ENCODE peak calls at places on chromosomes 11 and 22, in eight cellular contexts. A, X, R, F, P, E, G and U are unnamed samples.

GRCh38 chr11:75303544-75304224 is 47.8 kb downstream of the ARRB1 start:
- DNase-seq in F (no peak), G (no peak), X (no peak), P (no peak), E (no peak), A (peak; percentile 19), R (peak; percentile 54), U (peak; percentile 6)

GRCh38 chr22:38468761-38469305 is 937 bp downstream of the KDELR3 start:
- DNase-seq in F (no peak), X (no peak), G (no peak), E (no peak), P (no peak), R (no peak), A (no peak), U (no peak)

GRCh38 chr22:39388261-39389011 is 11.1 kb upstream of the TAB1 start:
- DNase-seq in P (peak; percentile 61), X (peak; percentile 35), G (peak; percentile 92), E (no peak), F (peak; percentile 96), R (peak; percentile 64), A (no peak), U (peak; percentile 57)

GRCh38 chr11:117705866-117706265 is 91.2 kb downstream of the DSCAML1 start:
- DNase-seq in P (no peak), R (no peak), F (no peak), E (no peak), A (no peak), X (no peak), G (no peak), U (no peak)

GRCh38 chr22:50698546-50698945 is 25.9 kb downstream of the SHANK3 start:
- DNase-seq in P (no peak), R (no peak), E (no peak), A (no peak), F (peak; percentile 10), X (no peak), G (no peak), U (no peak)

GRCh38 chr11:108018708-108019107 is 10.0 kb downstream of the CUL5 start:
- DNase-seq in R (no peak), E (no peak), A (no peak), P (no peak), G (no peak), X (no peak), F (no peak), U (no peak)

GRCh38 chr11:123751777-123752176 is 2.5 kb downstream of the OR6X1 start:
- DNase-seq in R (no peak), E (no peak), A (no peak), P (no peak), X (no peak), G (no peak), F (no peak), U (no peak)

GRCh38 chr11:87260811-87261210 is 223.1 kb downstream of the TMEM135 start:
- DNase-seq in X (peak; percentile 44), P (no peak), R (no peak), G (no peak), E (no peak), A (no peak), F (no peak), U (no peak)

GRCh38 chr11:79453617-79454016 is 12.8 kb upstream of the TENM4 start:
- DNase-seq in P (no peak), F (no peak), G (no peak), A (no peak), E (no peak), X (no peak), R (no peak), U (no peak)

GRCh38 chr22:38733329-38734202 is 22.2 kb downstream of the SUN2 start:
- DNase-seq in X (no peak), F (peak; percentile 72), G (peak; percentile 27), P (no peak), A (peak; percentile 17), R (peak; percentile 82), E (no peak), U (no peak)

GRCh38 chr22:37331034-37331428 is 48.7 kb downstream of the CYTH4 start:
- DNase-seq in A (no peak), E (no peak), X (no peak), G (peak; percentile 63), R (peak; percentile 31), F (no peak), P (no peak), U (no peak)

GRCh38 chr11:2769779-2770555 is 70.2 kb upstream of the KCNQ1OT1 start:
- DNase-seq in X (no peak), R (no peak), G (no peak), F (peak; percentile 7), P (no peak), E (peak; percentile 82), A (no peak), U (no peak)